ENCODE peak calls at places on chromosomes 7 and 10, in nine cellular contexts. One of them, this sample, is unnamed.

GRCh38 chr7:102917436-102918353 is 4.9 kb downstream of the LRRC17 start:
- DNase-seq in NCI-H1092 treated with DMSO at 0.1 percent for 48 hours: no peak
- DNase-seq in activated naive CD4-positive, alpha-beta T cell treated with anti-CD3 and anti-CD28 coated beads, Interleukin-2, amount 10 ng/mL, durations not matched to agents 7 days and 5 days: no peak
- DNase-seq in H9: no peak
- DNase-seq in stimulated activated CD4-positive, alpha-beta T cell treated with anti-CD3 and anti-CD28 coated beads, Interleukin-15, amount 100 ng/mL, for 1 hour: no peak
- DNase-seq in activated effector memory CD4-positive, alpha-beta T cell treated with anti-CD3 and anti-CD28 coated beads, Interleukin-2, amount 50 U/mL, for 16 hours: no peak
- DNase-seq in colonic mucosa: no peak
- DNase-seq in sciatic nerve: no peak
- DNase-seq in NK-92 treated with Interleukin-12 subunit alpha and Interleukin-12 subunit beta, amount 100 ng/mL, for 24 hours: no peak
- DNase-seq in this sample: no peak

GRCh38 chr10:104293021-104293420 is 24.0 kb downstream of the GSTO2 start:
- DNase-seq in NCI-H1092 treated with DMSO at 0.1 percent for 48 hours: no peak
- DNase-seq in activated naive CD4-positive, alpha-beta T cell treated with anti-CD3 and anti-CD28 coated beads, Interleukin-2, amount 10 ng/mL, durations not matched to agents 7 days and 5 days: no peak
- DNase-seq in H9: no peak
- DNase-seq in stimulated activated CD4-positive, alpha-beta T cell treated with anti-CD3 and anti-CD28 coated beads, Interleukin-15, amount 100 ng/mL, for 1 hour: no peak
- DNase-seq in activated effector memory CD4-positive, alpha-beta T cell treated with anti-CD3 and anti-CD28 coated beads, Interleukin-2, amount 50 U/mL, for 16 hours: no peak
- DNase-seq in colonic mucosa: no peak
- DNase-seq in sciatic nerve: no peak
- DNase-seq in NK-92 treated with Interleukin-12 subunit alpha and Interleukin-12 subunit beta, amount 100 ng/mL, for 24 hours: no peak
- DNase-seq in this sample: no peak

GRCh38 chr7:34156336-34156735 is 251.0 kb downstream of the BMPER start:
- DNase-seq in NCI-H1092 treated with DMSO at 0.1 percent for 48 hours: no peak
- DNase-seq in activated naive CD4-positive, alpha-beta T cell treated with anti-CD3 and anti-CD28 coated beads, Interleukin-2, amount 10 ng/mL, durations not matched to agents 7 days and 5 days: no peak
- DNase-seq in H9: no peak
- DNase-seq in stimulated activated CD4-positive, alpha-beta T cell treated with anti-CD3 and anti-CD28 coated beads, Interleukin-15, amount 100 ng/mL, for 1 hour: no peak
- DNase-seq in activated effector memory CD4-positive, alpha-beta T cell treated with anti-CD3 and anti-CD28 coated beads, Interleukin-2, amount 50 U/mL, for 16 hours: no peak
- DNase-seq in colonic mucosa: no peak
- DNase-seq in sciatic nerve: no peak
- DNase-seq in NK-92 treated with Interleukin-12 subunit alpha and Interleukin-12 subunit beta, amount 100 ng/mL, for 24 hours: no peak
- DNase-seq in this sample: no peak

GRCh38 chr10:67629461-67629971 is 66.5 kb downstream of the CTNNA3 start:
- DNase-seq in NCI-H1092 treated with DMSO at 0.1 percent for 48 hours: no peak
- DNase-seq in activated naive CD4-positive, alpha-beta T cell treated with anti-CD3 and anti-CD28 coated beads, Interleukin-2, amount 10 ng/mL, durations not matched to agents 7 days and 5 days: no peak
- DNase-seq in H9: no peak
- DNase-seq in stimulated activated CD4-positive, alpha-beta T cell treated with anti-CD3 and anti-CD28 coated beads, Interleukin-15, amount 100 ng/mL, for 1 hour: no peak
- DNase-seq in activated effector memory CD4-positive, alpha-beta T cell treated with anti-CD3 and anti-CD28 coated beads, Interleukin-2, amount 50 U/mL, for 16 hours: no peak
- DNase-seq in colonic mucosa: no peak
- DNase-seq in sciatic nerve: no peak
- DNase-seq in NK-92 treated with Interleukin-12 subunit alpha and Interleukin-12 subunit beta, amount 100 ng/mL, for 24 hours: no peak
- DNase-seq in this sample: no peak

GRCh38 chr10:97744405-97745035 is 7.6 kb downstream of the ZFYVE27 start:
- DNase-seq in NCI-H1092 treated with DMSO at 0.1 percent for 48 hours: no peak
- DNase-seq in activated naive CD4-positive, alpha-beta T cell treated with anti-CD3 and anti-CD28 coated beads, Interleukin-2, amount 10 ng/mL, durations not matched to agents 7 days and 5 days: no peak
- DNase-seq in H9: no peak
- DNase-seq in stimulated activated CD4-positive, alpha-beta T cell treated with anti-CD3 and anti-CD28 coated beads, Interleukin-15, amount 100 ng/mL, for 1 hour: no peak
- DNase-seq in activated effector memory CD4-positive, alpha-beta T cell treated with anti-CD3 and anti-CD28 coated beads, Interleukin-2, amount 50 U/mL, for 16 hours: no peak
- DNase-seq in colonic mucosa: no peak
- DNase-seq in sciatic nerve: peak; percentile 55
- DNase-seq in NK-92 treated with Interleukin-12 subunit alpha and Interleukin-12 subunit beta, amount 100 ng/mL, for 24 hours: no peak
- DNase-seq in this sample: peak; percentile 72

GRCh38 chr10:88499569-88500470 is 83.3 kb downstream of the RNLS start:
- DNase-seq in NCI-H1092 treated with DMSO at 0.1 percent for 48 hours: no peak
- DNase-seq in activated naive CD4-positive, alpha-beta T cell treated with anti-CD3 and anti-CD28 coated beads, Interleukin-2, amount 10 ng/mL, durations not matched to agents 7 days and 5 days: no peak
- DNase-seq in H9: no peak
- DNase-seq in stimulated activated CD4-positive, alpha-beta T cell treated with anti-CD3 and anti-CD28 coated beads, Interleukin-15, amount 100 ng/mL, for 1 hour: no peak
- DNase-seq in activated effector memory CD4-positive, alpha-beta T cell treated with anti-CD3 and anti-CD28 coated beads, Interleukin-2, amount 50 U/mL, for 16 hours: no peak
- DNase-seq in colonic mucosa: no peak
- DNase-seq in sciatic nerve: no peak
- DNase-seq in NK-92 treated with Interleukin-12 subunit alpha and Interleukin-12 subunit beta, amount 100 ng/mL, for 24 hours: no peak
- DNase-seq in this sample: no peak

GRCh38 chr7:98284335-98285036 is 3.0 kb downstream of the BRI3 start:
- DNase-seq in NCI-H1092 treated with DMSO at 0.1 percent for 48 hours: no peak
- DNase-seq in activated naive CD4-positive, alpha-beta T cell treated with anti-CD3 and anti-CD28 coated beads, Interleukin-2, amount 10 ng/mL, durations not matched to agents 7 days and 5 days: no peak
- DNase-seq in H9: peak; percentile 43
- DNase-seq in stimulated activated CD4-positive, alpha-beta T cell treated with anti-CD3 and anti-CD28 coated beads, Interleukin-15, amount 100 ng/mL, for 1 hour: no peak
- DNase-seq in activated effector memory CD4-positive, alpha-beta T cell treated with anti-CD3 and anti-CD28 coated beads, Interleukin-2, amount 50 U/mL, for 16 hours: no peak
- DNase-seq in colonic mucosa: peak; percentile 92
- DNase-seq in sciatic nerve: peak; percentile 82
- DNase-seq in NK-92 treated with Interleukin-12 subunit alpha and Interleukin-12 subunit beta, amount 100 ng/mL, for 24 hours: no peak
- DNase-seq in this sample: peak; percentile 93

GRCh38 chr10:84224411-84225028 is 824 bp downstream of the LRIT2 start:
- DNase-seq in NCI-H1092 treated with DMSO at 0.1 percent for 48 hours: no peak
- DNase-seq in activated naive CD4-positive, alpha-beta T cell treated with anti-CD3 and anti-CD28 coated beads, Interleukin-2, amount 10 ng/mL, durations not matched to agents 7 days and 5 days: peak; percentile 46
- DNase-seq in H9: peak; percentile 56
- DNase-seq in stimulated activated CD4-positive, alpha-beta T cell treated with anti-CD3 and anti-CD28 coated beads, Interleukin-15, amount 100 ng/mL, for 1 hour: no peak
- DNase-seq in activated effector memory CD4-positive, alpha-beta T cell treated with anti-CD3 and anti-CD28 coated beads, Interleukin-2, amount 50 U/mL, for 16 hours: no peak
- DNase-seq in colonic mucosa: no peak
- DNase-seq in sciatic nerve: no peak
- DNase-seq in NK-92 treated with Interleukin-12 subunit alpha and Interleukin-12 subunit beta, amount 100 ng/mL, for 24 hours: no peak
- DNase-seq in this sample: no peak

GRCh38 chr7:139853576-139854511 is 24.8 kb downstream of the TBXAS1 start:
- DNase-seq in NCI-H1092 treated with DMSO at 0.1 percent for 48 hours: no peak
- DNase-seq in activated naive CD4-positive, alpha-beta T cell treated with anti-CD3 and anti-CD28 coated beads, Interleukin-2, amount 10 ng/mL, durations not matched to agents 7 days and 5 days: no peak
- DNase-seq in H9: no peak
- DNase-seq in stimulated activated CD4-positive, alpha-beta T cell treated with anti-CD3 and anti-CD28 coated beads, Interleukin-15, amount 100 ng/mL, for 1 hour: no peak
- DNase-seq in activated effector memory CD4-positive, alpha-beta T cell treated with anti-CD3 and anti-CD28 coated beads, Interleukin-2, amount 50 U/mL, for 16 hours: no peak
- DNase-seq in colonic mucosa: peak; percentile 19
- DNase-seq in sciatic nerve: no peak
- DNase-seq in NK-92 treated with Interleukin-12 subunit alpha and Interleukin-12 subunit beta, amount 100 ng/mL, for 24 hours: no peak
- DNase-seq in this sample: no peak

GRCh38 chr7:91031757-91032156 is 232.5 kb upstream of the FZD1 start:
- DNase-seq in NCI-H1092 treated with DMSO at 0.1 percent for 48 hours: no peak
- DNase-seq in activated naive CD4-positive, alpha-beta T cell treated with anti-CD3 and anti-CD28 coated beads, Interleukin-2, amount 10 ng/mL, durations not matched to agents 7 days and 5 days: no peak
- DNase-seq in H9: peak; percentile 72
- DNase-seq in stimulated activated CD4-positive, alpha-beta T cell treated with anti-CD3 and anti-CD28 coated beads, Interleukin-15, amount 100 ng/mL, for 1 hour: no peak
- DNase-seq in activated effector memory CD4-positive, alpha-beta T cell treated with anti-CD3 and anti-CD28 coated beads, Interleukin-2, amount 50 U/mL, for 16 hours: no peak
- DNase-seq in colonic mucosa: no peak
- DNase-seq in sciatic nerve: no peak
- DNase-seq in NK-92 treated with Interleukin-12 subunit alpha and Interleukin-12 subunit beta, amount 100 ng/mL, for 24 hours: no peak
- DNase-seq in this sample: no peak

GRCh38 chr7:69814421-69814962 is 216.2 kb downstream of the AUTS2 start:
- DNase-seq in NCI-H1092 treated with DMSO at 0.1 percent for 48 hours: no peak
- DNase-seq in activated naive CD4-positive, alpha-beta T cell treated with anti-CD3 and anti-CD28 coated beads, Interleukin-2, amount 10 ng/mL, durations not matched to agents 7 days and 5 days: no peak
- DNase-seq in H9: peak; percentile 32
- DNase-seq in stimulated activated CD4-positive, alpha-beta T cell treated with anti-CD3 and anti-CD28 coated beads, Interleukin-15, amount 100 ng/mL, for 1 hour: no peak
- DNase-seq in activated effector memory CD4-positive, alpha-beta T cell treated with anti-CD3 and anti-CD28 coated beads, Interleukin-2, amount 50 U/mL, for 16 hours: no peak
- DNase-seq in colonic mucosa: no peak
- DNase-seq in sciatic nerve: peak; percentile 59
- DNase-seq in NK-92 treated with Interleukin-12 subunit alpha and Interleukin-12 subunit beta, amount 100 ng/mL, for 24 hours: no peak
- DNase-seq in this sample: no peak

GRCh38 chr7:483656-484364 is 35.8 kb downstream of the PDGFA start:
- DNase-seq in NCI-H1092 treated with DMSO at 0.1 percent for 48 hours: no peak
- DNase-seq in activated naive CD4-positive, alpha-beta T cell treated with anti-CD3 and anti-CD28 coated beads, Interleukin-2, amount 10 ng/mL, durations not matched to agents 7 days and 5 days: no peak
- DNase-seq in H9: no peak
- DNase-seq in stimulated activated CD4-positive, alpha-beta T cell treated with anti-CD3 and anti-CD28 coated beads, Interleukin-15, amount 100 ng/mL, for 1 hour: no peak
- DNase-seq in activated effector memory CD4-positive, alpha-beta T cell treated with anti-CD3 and anti-CD28 coated beads, Interleukin-2, amount 50 U/mL, for 16 hours: no peak
- DNase-seq in colonic mucosa: no peak
- DNase-seq in sciatic nerve: peak; percentile 33
- DNase-seq in NK-92 treated with Interleukin-12 subunit alpha and Interleukin-12 subunit beta, amount 100 ng/mL, for 24 hours: no peak
- DNase-seq in this sample: peak; percentile 56

GRCh38 chr7:55641273-55641691 is 69.0 kb upstream of the VOPP1 start:
- DNase-seq in NCI-H1092 treated with DMSO at 0.1 percent for 48 hours: peak; percentile 92
- DNase-seq in activated naive CD4-positive, alpha-beta T cell treated with anti-CD3 and anti-CD28 coated beads, Interleukin-2, amount 10 ng/mL, durations not matched to agents 7 days and 5 days: peak; percentile 48
- DNase-seq in H9: peak; percentile 51
- DNase-seq in stimulated activated CD4-positive, alpha-beta T cell treated with anti-CD3 and anti-CD28 coated beads, Interleukin-15, amount 100 ng/mL, for 1 hour: no peak
- DNase-seq in activated effector memory CD4-positive, alpha-beta T cell treated with anti-CD3 and anti-CD28 coated beads, Interleukin-2, amount 50 U/mL, for 16 hours: peak; percentile 66
- DNase-seq in colonic mucosa: peak; percentile 47
- DNase-seq in sciatic nerve: no peak
- DNase-seq in NK-92 treated with Interleukin-12 subunit alpha and Interleukin-12 subunit beta, amount 100 ng/mL, for 24 hours: no peak
- DNase-seq in this sample: no peak

GRCh38 chr7:140230517-140230861 is 53.7 kb upstream of the KDM7A start:
- DNase-seq in NCI-H1092 treated with DMSO at 0.1 percent for 48 hours: no peak
- DNase-seq in activated naive CD4-positive, alpha-beta T cell treated with anti-CD3 and anti-CD28 coated beads, Interleukin-2, amount 10 ng/mL, durations not matched to agents 7 days and 5 days: peak; percentile 83
- DNase-seq in H9: no peak
- DNase-seq in stimulated activated CD4-positive, alpha-beta T cell treated with anti-CD3 and anti-CD28 coated beads, Interleukin-15, amount 100 ng/mL, for 1 hour: peak; percentile 71
- DNase-seq in activated effector memory CD4-positive, alpha-beta T cell treated with anti-CD3 and anti-CD28 coated beads, Interleukin-2, amount 50 U/mL, for 16 hours: peak; percentile 91
- DNase-seq in colonic mucosa: peak; percentile 80
- DNase-seq in sciatic nerve: peak; percentile 66
- DNase-seq in NK-92 treated with Interleukin-12 subunit alpha and Interleukin-12 subunit beta, amount 100 ng/mL, for 24 hours: no peak
- DNase-seq in this sample: no peak

GRCh38 chr10:3684891-3685290 is 100.1 kb downstream of the KLF6 start:
- DNase-seq in NCI-H1092 treated with DMSO at 0.1 percent for 48 hours: no peak
- DNase-seq in activated naive CD4-positive, alpha-beta T cell treated with anti-CD3 and anti-CD28 coated beads, Interleukin-2, amount 10 ng/mL, durations not matched to agents 7 days and 5 days: no peak
- DNase-seq in H9: no peak
- DNase-seq in stimulated activated CD4-positive, alpha-beta T cell treated with anti-CD3 and anti-CD28 coated beads, Interleukin-15, amount 100 ng/mL, for 1 hour: no peak
- DNase-seq in activated effector memory CD4-positive, alpha-beta T cell treated with anti-CD3 and anti-CD28 coated beads, Interleukin-2, amount 50 U/mL, for 16 hours: no peak
- DNase-seq in colonic mucosa: no peak
- DNase-seq in sciatic nerve: no peak
- DNase-seq in NK-92 treated with Interleukin-12 subunit alpha and Interleukin-12 subunit beta, amount 100 ng/mL, for 24 hours: no peak
- DNase-seq in this sample: no peak

GRCh38 chr10:34157501-34157900 is 657.6 kb downstream of the PARD3 start:
- DNase-seq in NCI-H1092 treated with DMSO at 0.1 percent for 48 hours: no peak
- DNase-seq in activated naive CD4-positive, alpha-beta T cell treated with anti-CD3 and anti-CD28 coated beads, Interleukin-2, amount 10 ng/mL, durations not matched to agents 7 days and 5 days: no peak
- DNase-seq in H9: no peak
- DNase-seq in stimulated activated CD4-positive, alpha-beta T cell treated with anti-CD3 and anti-CD28 coated beads, Interleukin-15, amount 100 ng/mL, for 1 hour: no peak
- DNase-seq in activated effector memory CD4-positive, alpha-beta T cell treated with anti-CD3 and anti-CD28 coated beads, Interleukin-2, amount 50 U/mL, for 16 hours: no peak
- DNase-seq in colonic mucosa: no peak
- DNase-seq in sciatic nerve: no peak
- DNase-seq in NK-92 treated with Interleukin-12 subunit alpha and Interleukin-12 subunit beta, amount 100 ng/mL, for 24 hours: no peak
- DNase-seq in this sample: no peak

GRCh38 chr10:974038-974784 is 14.0 kb upstream of the GTPBP4 start:
- DNase-seq in NCI-H1092 treated with DMSO at 0.1 percent for 48 hours: no peak
- DNase-seq in activated naive CD4-positive, alpha-beta T cell treated with anti-CD3 and anti-CD28 coated beads, Interleukin-2, amount 10 ng/mL, durations not matched to agents 7 days and 5 days: no peak
- DNase-seq in H9: no peak
- DNase-seq in stimulated activated CD4-positive, alpha-beta T cell treated with anti-CD3 and anti-CD28 coated beads, Interleukin-15, amount 100 ng/mL, for 1 hour: no peak
- DNase-seq in activated effector memory CD4-positive, alpha-beta T cell treated with anti-CD3 and anti-CD28 coated beads, Interleukin-2, amount 50 U/mL, for 16 hours: peak; percentile 34
- DNase-seq in colonic mucosa: no peak
- DNase-seq in sciatic nerve: no peak
- DNase-seq in NK-92 treated with Interleukin-12 subunit alpha and Interleukin-12 subunit beta, amount 100 ng/mL, for 24 hours: no peak
- DNase-seq in this sample: no peak

GRCh38 chr10:12401466-12401865 is 52.1 kb downstream of the CAMK1D start:
- DNase-seq in NCI-H1092 treated with DMSO at 0.1 percent for 48 hours: no peak
- DNase-seq in activated naive CD4-positive, alpha-beta T cell treated with anti-CD3 and anti-CD28 coated beads, Interleukin-2, amount 10 ng/mL, durations not matched to agents 7 days and 5 days: no peak
- DNase-seq in H9: no peak
- DNase-seq in stimulated activated CD4-positive, alpha-beta T cell treated with anti-CD3 and anti-CD28 coated beads, Interleukin-15, amount 100 ng/mL, for 1 hour: no peak
- DNase-seq in activated effector memory CD4-positive, alpha-beta T cell treated with anti-CD3 and anti-CD28 coated beads, Interleukin-2, amount 50 U/mL, for 16 hours: no peak
- DNase-seq in colonic mucosa: no peak
- DNase-seq in sciatic nerve: no peak
- DNase-seq in NK-92 treated with Interleukin-12 subunit alpha and Interleukin-12 subunit beta, amount 100 ng/mL, for 24 hours: no peak
- DNase-seq in this sample: no peak

GRCh38 chr10:7111574-7111973 is 299.3 kb downstream of the SFMBT2 start:
- DNase-seq in NCI-H1092 treated with DMSO at 0.1 percent for 48 hours: no peak
- DNase-seq in activated naive CD4-positive, alpha-beta T cell treated with anti-CD3 and anti-CD28 coated beads, Interleukin-2, amount 10 ng/mL, durations not matched to agents 7 days and 5 days: no peak
- DNase-seq in H9: no peak
- DNase-seq in stimulated activated CD4-positive, alpha-beta T cell treated with anti-CD3 and anti-CD28 coated beads, Interleukin-15, amount 100 ng/mL, for 1 hour: no peak
- DNase-seq in activated effector memory CD4-positive, alpha-beta T cell treated with anti-CD3 and anti-CD28 coated beads, Interleukin-2, amount 50 U/mL, for 16 hours: no peak
- DNase-seq in colonic mucosa: no peak
- DNase-seq in sciatic nerve: no peak
- DNase-seq in NK-92 treated with Interleukin-12 subunit alpha and Interleukin-12 subunit beta, amount 100 ng/mL, for 24 hours: no peak
- DNase-seq in this sample: no peak

GRCh38 chr7:31114593-31115343 is 62.7 kb downstream of the ADCYAP1R1 start:
- DNase-seq in NCI-H1092 treated with DMSO at 0.1 percent for 48 hours: no peak
- DNase-seq in activated naive CD4-positive, alpha-beta T cell treated with anti-CD3 and anti-CD28 coated beads, Interleukin-2, amount 10 ng/mL, durations not matched to agents 7 days and 5 days: peak; percentile 29
- DNase-seq in H9: no peak
- DNase-seq in stimulated activated CD4-positive, alpha-beta T cell treated with anti-CD3 and anti-CD28 coated beads, Interleukin-15, amount 100 ng/mL, for 1 hour: no peak
- DNase-seq in activated effector memory CD4-positive, alpha-beta T cell treated with anti-CD3 and anti-CD28 coated beads, Interleukin-2, amount 50 U/mL, for 16 hours: no peak
- DNase-seq in colonic mucosa: no peak
- DNase-seq in sciatic nerve: no peak
- DNase-seq in NK-92 treated with Interleukin-12 subunit alpha and Interleukin-12 subunit beta, amount 100 ng/mL, for 24 hours: no peak
- DNase-seq in this sample: no peak

This sample was measured in chondrocyte.